ENCODE peak calls at places on chromosome X, in four cellular contexts. B is H9, O is IMR-90, X is H1. C is an unnamed sample.

GRCh38 chrX:143894938-143895337 is 11.1 kb downstream of the UBE2NL start:
- DNase-seq in B (no peak), O (no peak), X (no peak), C (no peak)

GRCh38 chrX:154546354-154547244 is at the start of gene G6PD:
- DNase-seq in B (peak; percentile 76), O (peak; percentile 35), X (peak; percentile 86), C (peak; percentile 68)

GRCh38 chrX:13761606-13762005 is 27.1 kb downstream of the OFD1 start:
- DNase-seq in B (peak; percentile 56), O (peak; percentile 46), X (no peak), C (peak; percentile 54)

GRCh38 chrX:125205084-125205917 is 114.4 kb upstream of the TEX13C start:
- DNase-seq in B (peak; percentile 75), O (no peak), X (peak; percentile 57), C (peak; percentile 93)

GRCh38 chrX:94454606-94455005 is 780.6 kb downstream of the FAM133A start:
- DNase-seq in B (no peak), O (no peak), X (no peak), C (peak; percentile 78)

GRCh38 chrX:39731735-39732134 is 366.0 kb downstream of the BCOR start:
- DNase-seq in B (no peak), O (no peak), X (no peak), C (no peak)

GRCh38 chrX:103503853-103504207 is 15.5 kb downstream of the RAB40A start:
- DNase-seq in B (no peak), O (no peak), X (no peak), C (no peak)

GRCh38 chrX:2872937-2873336 is 44.2 kb downstream of the GYG2 start:
- DNase-seq in B (no peak), O (no peak), X (no peak), C (no peak)

GRCh38 chrX:54024350-54024749 is 19.9 kb downstream of the PHF8 start:
- DNase-seq in B (no peak), O (no peak), X (no peak), C (no peak)

GRCh38 chrX:51899741-51900140 is 6.3 kb downstream of the MAGED1 start:
- DNase-seq in B (no peak), O (peak; percentile 45), X (no peak), C (no peak)

GRCh38 chrX:1417921-1418875 is 26.3 kb upstream of the SLC25A6 start:
- DNase-seq in B (no peak), O (no peak), X (no peak), C (no peak)

GRCh38 chrX:20320461-20321159 is 53.9 kb upstream of the RPS6KA3 start:
- DNase-seq in B (no peak), O (no peak), X (no peak), C (no peak)

GRCh38 chrX:72105436-72105835 is 26.3 kb downstream of the RTL5 start:
- DNase-seq in B (no peak), O (no peak), X (no peak), C (no peak)

GRCh38 chrX:38233891-38234807 is 13.5 kb upstream of the SRPX start:
- DNase-seq in B (no peak), O (peak; percentile 73), X (no peak), C (peak; percentile 76)

GRCh38 chrX:10676239-10676971 is 56.0 kb upstream of the MID1 start:
- DNase-seq in B (peak; percentile 27), O (no peak), X (no peak), C (peak; percentile 50)

DNA sequence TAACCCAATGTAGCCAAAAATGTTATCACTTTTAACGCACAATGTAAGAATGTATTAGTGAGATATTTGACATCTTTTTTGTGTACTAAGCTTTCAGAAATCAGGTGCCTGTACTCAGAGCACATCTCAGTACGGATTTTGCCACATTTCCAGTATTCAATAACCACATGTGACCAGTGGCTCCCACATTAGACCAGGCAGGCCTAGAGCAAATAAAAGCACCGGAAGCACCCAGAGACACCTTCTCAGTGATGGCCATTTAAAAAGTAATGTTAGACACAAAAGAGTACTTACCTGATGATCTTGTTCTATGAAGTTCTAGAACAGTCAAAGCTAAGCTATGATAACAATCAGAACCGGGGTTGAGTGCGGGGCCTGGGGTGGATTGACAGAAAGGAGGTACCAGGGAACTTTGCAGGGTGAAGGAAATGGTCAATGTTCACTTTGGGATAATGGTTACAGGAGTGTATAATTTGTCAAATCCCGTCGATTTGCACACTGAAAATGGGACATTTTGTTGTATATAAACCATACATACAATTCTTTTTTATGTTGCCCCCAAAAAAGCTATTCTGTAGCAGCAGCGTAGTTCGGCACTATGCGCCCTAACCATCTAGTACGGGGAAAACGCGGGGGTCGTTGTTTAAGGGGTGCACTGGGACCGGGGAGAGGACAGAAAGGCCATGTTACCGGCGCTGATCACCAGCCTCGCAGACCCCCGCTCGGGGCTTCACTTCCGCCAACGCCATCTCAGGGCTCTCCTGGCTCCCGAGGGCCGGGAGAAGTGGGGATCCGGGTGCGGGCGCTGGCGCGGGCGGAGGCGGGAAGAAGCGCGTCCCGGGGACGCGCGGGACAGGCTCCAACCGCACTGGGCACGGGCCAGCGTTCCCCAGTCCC is 1.0 kb downstream of the CTPS2 start:
- DNase-seq in B (no peak), O (no peak), X (peak; percentile 44), C (no peak)
- H3K18ac ChIP-seq in B (peak overlapping the region; percentile 95), O (no peak overlapping the region), X (peak overlapping the region; percentile 19), C (peak overlapping the region; percentile 51)

GRCh38 chrX:32451954-32452518 is 759.3 kb downstream of the DMD start:
- DNase-seq in B (no peak), O (no peak), X (no peak), C (no peak)
- H4K5ac ChIP-seq in B (no peak overlapping the region), O (no peak overlapping the region), X (no peak overlapping the region), C (no peak overlapping the region)

DNA sequence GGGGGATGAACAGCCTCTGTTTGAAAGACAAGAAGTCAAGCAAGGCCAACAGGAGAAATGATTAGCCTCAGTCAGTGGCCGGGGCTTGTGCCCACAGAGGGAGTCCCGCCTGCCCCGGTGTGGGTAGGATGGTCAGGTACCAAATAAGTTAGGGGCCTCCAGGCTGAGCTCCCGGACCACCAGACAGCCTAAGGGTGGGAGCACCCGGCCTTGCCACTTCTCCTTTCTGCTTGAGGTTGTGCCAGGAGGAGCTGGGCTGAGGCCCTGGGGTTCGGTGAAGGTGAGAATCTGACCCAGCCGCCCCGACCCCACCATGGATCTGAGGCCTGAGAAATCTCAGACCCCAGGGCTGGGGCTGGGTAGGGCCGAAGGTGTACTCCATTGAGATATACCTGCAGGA is 48.8 kb downstream of the EFNB1 start:
- DNase-seq in B (no peak), O (no peak), X (no peak), C (no peak)
- H2AK5ac ChIP-seq in B (no peak overlapping the region), O (no peak overlapping the region), X (no peak overlapping the region), C (no peak overlapping the region)

GRCh38 chrX:80138938-80139337 is 124.4 kb downstream of the TBX22 start:
- DNase-seq in B (no peak), O (no peak), X (no peak), C (no peak)

DNA sequence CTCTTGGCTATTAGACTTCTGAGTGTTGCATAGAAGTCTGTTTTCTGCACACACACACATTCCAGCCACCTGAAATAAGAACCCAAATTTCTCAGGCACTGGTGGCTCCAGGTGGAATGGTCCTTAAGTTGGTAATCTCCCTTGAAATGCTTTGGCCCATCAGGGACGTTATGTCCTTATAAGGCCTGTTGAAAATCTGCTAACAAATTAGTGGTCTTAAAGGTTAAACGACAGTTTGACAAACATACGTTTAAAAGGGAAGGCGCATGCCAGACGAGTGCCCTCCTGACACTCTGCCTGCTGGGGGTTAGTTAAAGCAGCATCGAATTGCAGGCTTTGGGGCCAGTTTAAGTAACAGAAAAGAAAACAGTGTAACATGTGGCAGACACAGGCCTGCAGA is 125.0 kb downstream of the TBX22 start:
- DNase-seq in B (no peak), O (no peak), X (no peak), C (peak; percentile 24)
- H3K18ac ChIP-seq in B (no peak overlapping the region), O (no peak overlapping the region), X (no peak overlapping the region), C (no peak overlapping the region)

DNA sequence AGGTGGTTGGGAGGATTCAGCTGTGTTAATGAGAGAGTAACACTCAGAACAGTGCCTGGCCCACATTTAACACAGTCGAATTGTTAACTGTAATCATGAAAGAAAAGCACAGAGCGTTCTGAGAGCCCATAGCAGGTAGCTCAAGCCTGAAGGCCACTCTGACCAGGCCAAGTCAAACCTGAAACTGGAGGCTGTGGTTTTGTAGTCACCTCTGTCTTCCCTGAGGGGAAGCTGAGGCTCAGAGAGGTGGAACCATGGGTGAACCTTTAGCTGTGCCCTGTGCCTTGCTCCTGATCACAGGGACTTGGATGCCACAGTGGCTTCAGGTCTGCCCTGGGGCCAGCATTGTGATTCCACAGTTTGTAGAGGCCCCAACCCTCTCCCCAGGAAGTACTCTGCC is 16.6 kb upstream of the UBA1 start:
- DNase-seq in B (no peak), O (no peak), X (no peak), C (no peak)
- H4K5ac ChIP-seq in B (no peak overlapping the region), O (no peak overlapping the region), X (no peak overlapping the region), C (no peak overlapping the region)

DNA sequence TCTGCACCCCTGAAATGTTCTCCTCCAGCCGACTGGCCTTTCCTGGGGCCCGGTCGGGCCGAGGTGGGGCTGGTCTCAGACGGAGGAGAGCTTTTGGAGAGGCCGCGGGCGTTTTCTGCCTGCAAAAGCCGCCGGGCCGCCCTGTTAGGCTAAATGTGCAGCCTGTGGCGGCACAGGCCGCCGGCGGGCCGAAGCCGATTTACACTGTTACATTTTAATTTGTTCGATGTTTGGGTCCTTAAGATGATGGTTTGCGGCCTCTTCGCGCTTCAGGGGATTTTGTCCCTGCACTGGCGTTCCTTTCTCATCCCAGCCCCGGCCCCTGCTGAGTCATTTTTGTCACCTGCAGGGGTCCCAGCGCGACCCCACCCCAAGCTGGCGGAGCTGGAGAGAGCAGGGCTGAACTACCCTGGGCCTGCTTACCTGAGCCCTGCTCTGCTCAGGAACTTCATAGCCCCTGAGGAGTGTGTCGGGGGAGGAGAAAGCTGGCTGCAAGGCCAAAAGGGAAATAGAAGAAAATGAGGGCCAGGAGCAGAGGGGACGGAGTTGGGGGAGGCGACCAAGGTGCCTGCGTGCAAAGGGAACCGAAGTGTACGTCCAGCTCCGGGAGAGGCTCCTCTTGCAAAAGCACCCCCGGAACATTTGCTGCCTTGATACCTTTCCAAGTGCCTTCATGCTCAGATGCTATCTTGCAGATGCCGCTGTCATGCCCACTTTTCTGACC is 861 bp upstream of the RBBP7 start:
- DNase-seq in B (peak; percentile 73), O (no peak), X (peak; percentile 61), C (peak; percentile 59)
- H2AK5ac ChIP-seq in B (no peak overlapping the region), O (no peak overlapping the region), X (no peak overlapping the region), C (no peak overlapping the region)

GRCh38 chrX:6227445-6227820 is 1.2 kb downstream of the NLGN4X start:
- DNase-seq in B (no peak), O (no peak), X (no peak), C (peak; percentile 23)
- H3K18ac ChIP-seq in B (no peak overlapping the region), O (no peak overlapping the region), X (peak overlapping the region; percentile 87), C (peak overlapping the region; percentile 61)